ENCODE peak calls at places on chromosomes 12 and 14, in seven cellular contexts. One of them, this sample, is unnamed.
A peak's percentile ranks its signal among the peaks of the same experiment; 100 is the strongest.

GRCh38 chr14:38053684-38054083 is 154.0 kb upstream of the SSTR1 start:
- DNase-seq in left ventricle myocardium inferior: no peak
- DNase-seq in tibial nerve: no peak
- DNase-seq in foreskin keratinocyte: no peak
- DNase-seq in colonic mucosa: no peak
- DNase-seq in keratinocyte: no peak
- DNase-seq in pancreas: no peak
- DNase-seq in this sample: no peak

GRCh38 chr12:107406932-107407331 is 278.7 kb upstream of the PWP1 start:
- DNase-seq in left ventricle myocardium inferior: no peak
- DNase-seq in tibial nerve: no peak
- DNase-seq in foreskin keratinocyte: no peak
- DNase-seq in colonic mucosa: no peak
- DNase-seq in keratinocyte: no peak
- DNase-seq in pancreas: no peak
- DNase-seq in this sample: no peak

GRCh38 chr12:128784030-128784770 is 39.6 kb downstream of the SLC15A4 start:
- DNase-seq in left ventricle myocardium inferior: no peak
- DNase-seq in tibial nerve: no peak
- DNase-seq in foreskin keratinocyte: no peak
- DNase-seq in colonic mucosa: no peak
- DNase-seq in keratinocyte: no peak
- DNase-seq in pancreas: no peak
- DNase-seq in this sample: peak; percentile 18

GRCh38 chr12:67441736-67442346 is 172.7 kb downstream of the CAND1 start:
- DNase-seq in left ventricle myocardium inferior: peak; percentile 87
- DNase-seq in tibial nerve: peak; percentile 92
- DNase-seq in foreskin keratinocyte: no peak
- DNase-seq in colonic mucosa: peak; percentile 95
- DNase-seq in keratinocyte: no peak
- DNase-seq in pancreas: peak; percentile 90
- DNase-seq in this sample: peak; percentile 48

GRCh38 chr12:4280351-4281163 is 7.0 kb downstream of the CCND2 start:
- DNase-seq in left ventricle myocardium inferior: peak; percentile 81
- DNase-seq in tibial nerve: no peak
- DNase-seq in foreskin keratinocyte: no peak
- DNase-seq in colonic mucosa: peak; percentile 69
- DNase-seq in keratinocyte: no peak
- DNase-seq in pancreas: peak; percentile 66
- DNase-seq in this sample: no peak

GRCh38 chr12:31234955-31235867 is 90.7 kb downstream of the SINHCAF start:
- DNase-seq in left ventricle myocardium inferior: no peak
- DNase-seq in tibial nerve: no peak
- DNase-seq in foreskin keratinocyte: no peak
- DNase-seq in colonic mucosa: peak; percentile 24
- DNase-seq in keratinocyte: no peak
- DNase-seq in pancreas: peak; percentile 70
- DNase-seq in this sample: peak; percentile 36

GRCh38 chr14:68124885-68125731 is 305.5 kb downstream of the RAD51B start:
- DNase-seq in left ventricle myocardium inferior: no peak
- DNase-seq in tibial nerve: no peak
- DNase-seq in foreskin keratinocyte: peak; percentile 74
- DNase-seq in colonic mucosa: no peak
- DNase-seq in keratinocyte: no peak
- DNase-seq in pancreas: no peak
- DNase-seq in this sample: peak; percentile 89

GRCh38 chr12:76863005-76863670 is 15.7 kb downstream of the CSRP2 start:
- DNase-seq in left ventricle myocardium inferior: no peak
- DNase-seq in tibial nerve: no peak
- DNase-seq in foreskin keratinocyte: no peak
- DNase-seq in colonic mucosa: no peak
- DNase-seq in keratinocyte: no peak
- DNase-seq in pancreas: no peak
- DNase-seq in this sample: peak; percentile 93

GRCh38 chr14:77059276-77059934 is 30.9 kb upstream of the IRF2BPL start:
- DNase-seq in left ventricle myocardium inferior: no peak
- DNase-seq in tibial nerve: no peak
- DNase-seq in foreskin keratinocyte: peak; percentile 63
- DNase-seq in colonic mucosa: no peak
- DNase-seq in keratinocyte: no peak
- DNase-seq in pancreas: no peak
- DNase-seq in this sample: peak; percentile 96
- TF ChIP-seq CTCF in left ventricle myocardium inferior: peak; percentile 36
- TF ChIP-seq CTCF in tibial nerve: no peak
- TF ChIP-seq CTCF in foreskin keratinocyte: peak; percentile 52
- TF ChIP-seq CTCF in colonic mucosa: no peak
- TF ChIP-seq CTCF in keratinocyte: peak; percentile 49
- TF ChIP-seq CTCF in pancreas: no peak
- TF ChIP-seq CTCF in this sample: no peak

DNA sequence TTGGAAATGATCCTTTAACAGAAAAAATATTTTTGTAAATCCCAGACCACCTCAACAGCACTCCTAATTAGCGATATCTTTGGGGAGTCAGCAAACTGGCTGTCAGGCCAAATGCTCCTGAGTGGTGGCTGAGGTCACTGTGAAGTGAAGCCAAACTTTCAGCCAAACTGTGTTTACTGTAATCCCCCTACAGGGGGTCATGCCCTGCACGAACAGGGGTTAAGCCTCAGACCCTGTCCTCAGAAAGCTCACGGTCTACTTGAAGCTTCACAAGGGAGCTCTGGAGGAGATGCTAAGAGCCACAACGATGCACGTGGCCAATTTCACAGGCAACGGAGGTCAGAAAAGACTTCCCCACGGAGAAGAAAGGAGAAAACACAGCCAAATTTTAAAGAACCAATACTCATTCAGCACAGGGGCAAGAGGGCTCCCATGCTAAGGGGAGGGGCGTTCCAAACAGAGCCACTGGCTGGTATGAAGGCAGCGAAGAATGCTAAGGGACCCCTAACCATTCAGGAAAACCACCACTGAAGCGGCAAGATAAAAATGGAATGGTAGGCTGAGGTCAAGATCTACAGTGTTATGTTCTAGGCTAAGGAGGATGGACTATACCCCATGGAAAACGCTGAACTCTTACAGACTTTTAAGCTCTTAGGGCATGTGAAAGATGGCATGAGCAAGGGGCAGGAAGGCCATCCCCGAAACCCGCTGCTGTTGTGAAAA is 105.4 kb downstream of the ITPR2 start:
- DNase-seq in left ventricle myocardium inferior: no peak
- DNase-seq in tibial nerve: no peak
- DNase-seq in foreskin keratinocyte: no peak
- DNase-seq in colonic mucosa: no peak
- DNase-seq in keratinocyte: no peak
- DNase-seq in pancreas: no peak
- DNase-seq in this sample: no peak
- H3K27ac ChIP-seq in left ventricle myocardium inferior: no peak overlapping the region
- H3K27ac ChIP-seq in tibial nerve: no peak overlapping the region
- H3K27ac ChIP-seq in foreskin keratinocyte: no peak overlapping the region
- H3K27ac ChIP-seq in colonic mucosa: no peak overlapping the region
- H3K27ac ChIP-seq in keratinocyte: no peak overlapping the region
- H3K27ac ChIP-seq in pancreas: peak overlapping the region; percentile 30
- H3K27ac ChIP-seq in this sample: no peak overlapping the region

DNA sequence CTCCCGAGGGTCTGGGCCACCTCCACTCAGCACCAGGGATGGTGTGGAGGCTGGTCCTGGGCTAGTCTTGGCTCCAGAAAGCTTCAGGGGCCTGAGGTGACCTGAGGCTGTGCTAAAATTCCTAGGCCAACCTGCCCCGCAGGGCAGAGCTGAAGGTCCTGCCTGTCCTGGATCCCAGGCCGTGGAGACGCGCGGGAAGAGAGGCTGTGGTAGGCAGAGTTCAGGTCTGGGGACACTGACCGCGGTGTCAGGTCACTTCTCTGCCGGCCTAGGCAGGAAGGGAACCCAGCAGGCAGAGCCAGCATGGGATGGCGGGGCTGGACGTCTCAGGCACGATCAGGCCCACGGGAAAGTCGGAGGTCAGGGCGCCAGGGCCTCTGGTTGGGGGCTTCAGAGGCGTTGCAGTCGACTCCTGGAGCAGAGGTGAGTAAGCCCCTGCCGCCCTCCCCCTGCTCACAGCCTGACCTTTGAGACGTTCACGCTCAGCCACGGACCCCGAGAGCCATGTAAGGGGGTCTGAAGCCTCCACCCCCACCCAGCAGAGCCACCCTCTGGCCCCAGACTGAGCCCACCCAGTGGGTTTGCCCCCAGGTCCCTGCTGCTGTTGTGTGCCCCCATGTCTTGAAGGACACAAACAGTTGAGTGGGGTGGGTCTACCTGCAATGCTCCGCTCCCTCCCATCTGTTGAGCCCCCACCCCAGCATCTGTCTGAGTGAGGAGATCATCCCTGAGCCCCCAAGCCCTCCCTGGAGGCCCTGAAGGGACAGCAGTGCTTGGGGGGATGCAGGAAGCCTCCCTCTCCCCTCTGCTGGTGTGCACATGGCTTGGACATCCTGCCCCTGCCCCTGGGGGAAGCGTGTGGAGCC is 142.7 kb downstream of the KIF26A start:
- DNase-seq in left ventricle myocardium inferior: peak; percentile 6
- DNase-seq in tibial nerve: no peak
- DNase-seq in foreskin keratinocyte: no peak
- DNase-seq in colonic mucosa: no peak
- DNase-seq in keratinocyte: no peak
- DNase-seq in pancreas: no peak
- DNase-seq in this sample: no peak
- TF ChIP-seq CTCF in left ventricle myocardium inferior: no peak
- TF ChIP-seq CTCF in tibial nerve: no peak
- TF ChIP-seq CTCF in foreskin keratinocyte: no peak
- TF ChIP-seq CTCF in colonic mucosa: no peak
- TF ChIP-seq CTCF in keratinocyte: no peak
- TF ChIP-seq CTCF in pancreas: no peak
- TF ChIP-seq CTCF in this sample: no peak

GRCh38 chr12:109775172-109775881 is 57.9 kb downstream of the TRPV4 start:
- DNase-seq in left ventricle myocardium inferior: peak; percentile 73
- DNase-seq in tibial nerve: peak; percentile 68
- DNase-seq in foreskin keratinocyte: no peak
- DNase-seq in colonic mucosa: peak; percentile 79
- DNase-seq in keratinocyte: no peak
- DNase-seq in pancreas: peak; percentile 77
- DNase-seq in this sample: peak; percentile 15

GRCh38 chr12:109779382-109779781 is 53.8 kb downstream of the TRPV4 start:
- DNase-seq in left ventricle myocardium inferior: no peak
- DNase-seq in tibial nerve: no peak
- DNase-seq in foreskin keratinocyte: no peak
- DNase-seq in colonic mucosa: no peak
- DNase-seq in keratinocyte: no peak
- DNase-seq in pancreas: no peak
- DNase-seq in this sample: no peak

GRCh38 chr12:109778684-109779083 is 54.5 kb downstream of the TRPV4 start:
- DNase-seq in left ventricle myocardium inferior: no peak
- DNase-seq in tibial nerve: no peak
- DNase-seq in foreskin keratinocyte: no peak
- DNase-seq in colonic mucosa: no peak
- DNase-seq in keratinocyte: no peak
- DNase-seq in pancreas: no peak
- DNase-seq in this sample: no peak

GRCh38 chr12:109776624-109777023 is 56.6 kb downstream of the TRPV4 start:
- DNase-seq in left ventricle myocardium inferior: no peak
- DNase-seq in tibial nerve: no peak
- DNase-seq in foreskin keratinocyte: no peak
- DNase-seq in colonic mucosa: no peak
- DNase-seq in keratinocyte: no peak
- DNase-seq in pancreas: no peak
- DNase-seq in this sample: no peak

DNA sequence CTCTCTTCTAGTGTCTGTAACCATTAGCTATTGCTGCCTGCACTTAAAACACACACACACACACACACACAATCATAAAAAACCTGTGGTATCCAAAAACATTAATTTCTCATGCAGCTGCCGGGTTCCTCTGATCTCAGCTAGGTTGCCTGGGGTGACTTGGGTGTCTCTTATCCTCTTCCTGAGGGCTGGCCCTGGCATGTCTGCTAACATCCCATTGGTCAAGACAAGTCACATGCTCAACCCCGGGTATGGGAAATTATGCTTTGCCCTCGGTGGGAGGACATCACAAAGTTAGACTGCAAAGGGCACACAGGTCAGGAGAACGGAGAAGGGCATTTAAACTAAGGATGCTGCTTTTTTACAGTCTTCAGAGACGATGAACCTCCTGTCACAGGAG is 55.7 kb downstream of the TRPV4 start:
- DNase-seq in left ventricle myocardium inferior: no peak
- DNase-seq in tibial nerve: no peak
- DNase-seq in foreskin keratinocyte: peak; percentile 59
- DNase-seq in colonic mucosa: peak; percentile 45
- DNase-seq in keratinocyte: no peak
- DNase-seq in pancreas: no peak
- DNase-seq in this sample: no peak
- H3K27ac ChIP-seq in left ventricle myocardium inferior: no peak overlapping the region
- H3K27ac ChIP-seq in tibial nerve: no peak overlapping the region
- H3K27ac ChIP-seq in foreskin keratinocyte: no peak overlapping the region
- H3K27ac ChIP-seq in colonic mucosa: no peak overlapping the region
- H3K27ac ChIP-seq in keratinocyte: no peak overlapping the region
- H3K27ac ChIP-seq in pancreas: no peak overlapping the region
- H3K27ac ChIP-seq in this sample: no peak overlapping the region

GRCh38 chr12:9134981-9135628 is 19.4 kb upstream of the A2M start:
- DNase-seq in left ventricle myocardium inferior: no peak
- DNase-seq in tibial nerve: no peak
- DNase-seq in foreskin keratinocyte: no peak
- DNase-seq in colonic mucosa: no peak
- DNase-seq in keratinocyte: no peak
- DNase-seq in pancreas: no peak
- DNase-seq in this sample: no peak
- TF ChIP-seq CTCF in left ventricle myocardium inferior: peak; percentile 39
- TF ChIP-seq CTCF in tibial nerve: no peak
- TF ChIP-seq CTCF in foreskin keratinocyte: peak; percentile 51
- TF ChIP-seq CTCF in colonic mucosa: no peak
- TF ChIP-seq CTCF in keratinocyte: peak; percentile 61
- TF ChIP-seq CTCF in pancreas: no peak
- TF ChIP-seq CTCF in this sample: no peak